ENCODE peak calls at places on chromosome 9, in six cellular contexts. V is stomach, I is A549, C is ascending aorta, H is PC-3, J is OCI-LY7. B is an unnamed sample.

GRCh38 chr9:119074017-119074416 is 295.2 kb downstream of the BRINP1 start:
- DNase-seq in H (no peak), I (no peak), J (no peak), V (no peak), C (no peak), B (no peak)

GRCh38 chr9:17863213-17863883 is 284.5 kb downstream of the SH3GL2 start:
- DNase-seq in V (no peak), C (no peak), J (no peak), I (no peak), H (no peak), B (peak; percentile 37)

GRCh38 chr9:96599298-96599697 is 20.3 kb downstream of the CDC14B start:
- DNase-seq in C (no peak), H (no peak), V (no peak), I (no peak), J (no peak), B (no peak)

GRCh38 chr9:129331366-129331765 is 153.3 kb upstream of the IER5L start:
- DNase-seq in J (no peak), H (no peak), C (no peak), I (no peak), V (no peak), B (no peak)

GRCh38 chr9:114847492-114848417 is 41.9 kb upstream of the TNFSF15 start:
- DNase-seq in I (no peak), J (no peak), H (no peak), V (no peak), C (no peak), B (no peak)

GRCh38 chr9:133103987-133104505 is 17.0 kb downstream of the RALGDS start:
- DNase-seq in H (no peak), I (no peak), C (peak; percentile 61), J (no peak), V (peak; percentile 22), B (no peak)

GRCh38 chr9:121288874-121289553 is 21.1 kb downstream of the GSN start:
- DNase-seq in J (no peak), H (no peak), I (peak; percentile 47), C (peak; percentile 87), V (peak; percentile 69), B (no peak)

GRCh38 chr9:37342493-37342892 is 80.0 kb upstream of the GRHPR start:
- DNase-seq in H (no peak), J (no peak), C (no peak), V (no peak), I (no peak), B (no peak)

GRCh38 chr9:98488578-98489312 is 220.0 kb downstream of the GABBR2 start:
- DNase-seq in V (no peak), C (no peak), J (no peak), H (peak; percentile 56), I (peak; percentile 38), B (no peak)

GRCh38 chr9:116998305-116998704 is 311.2 kb downstream of the TRIM32 start:
- DNase-seq in J (peak; percentile 3), C (no peak), H (peak; percentile 22), V (no peak), I (no peak), B (no peak)

GRCh38 chr9:69773258-69773657 is 13.4 kb upstream of the PTAR1 start:
- DNase-seq in C (no peak), H (no peak), V (no peak), I (no peak), J (no peak), B (no peak)

GRCh38 chr9:133162802-133163558 is 734 bp downstream of the GBGT1 start:
- DNase-seq in H (no peak), C (peak; percentile 65), J (no peak), I (no peak), V (no peak), B (no peak)

GRCh38 chr9:95366731-95367325 is 49.3 kb upstream of the FANCC start:
- DNase-seq in I (no peak), J (no peak), H (no peak), C (no peak), V (no peak), B (no peak)

GRCh38 chr9:93577045-93577939 is 908 bp downstream of the PHF2 start:
- DNase-seq in I (no peak), J (peak; percentile 49), C (no peak), H (peak; percentile 60), V (peak; percentile 31), B (no peak)

GRCh38 chr9:96596601-96597111 is 23.0 kb downstream of the CDC14B start:
- DNase-seq in J (no peak), V (no peak), C (no peak), I (no peak), H (no peak), B (no peak)

GRCh38 chr9:133117271-133118178 is 3.5 kb downstream of the RALGDS start:
- DNase-seq in J (no peak), H (no peak), C (no peak), V (peak; percentile 86), I (no peak), B (no peak)

GRCh38 chr9:93126151-93126781 is 7.8 kb downstream of the NINJ1 start:
- DNase-seq in V (no peak), H (no peak), I (no peak), C (peak; percentile 57), J (no peak), B (no peak)

GRCh38 chr9:136218673-136219072 is 13.7 kb upstream of the LHX3 start:
- DNase-seq in C (no peak), V (no peak), I (no peak), J (no peak), H (no peak), B (no peak)

GRCh38 chr9:127661342-127661741 is 45.4 kb upstream of the CFAP157 start:
- DNase-seq in H (no peak), J (no peak), V (no peak), C (no peak), I (no peak), B (no peak)

GRCh38 chr9:137226338-137227056 is 805 bp upstream of the RNF224 start:
- DNase-seq in V (no peak), I (peak; percentile 52), H (peak; percentile 93), C (no peak), J (no peak), B (no peak)

GRCh38 chr9:38619556-38620447 is 594 bp downstream of the ANKRD18A start:
- DNase-seq in C (no peak), V (no peak), I (peak; percentile 38), H (peak; percentile 14), J (no peak), B (no peak)

GRCh38 chr9:16461231-16461840 is 409.1 kb downstream of the BNC2 start:
- DNase-seq in C (no peak), I (no peak), V (no peak), H (no peak), J (no peak), B (no peak)

GRCh38 chr9:2214707-2215106 is 199.6 kb downstream of the SMARCA2 start:
- DNase-seq in H (no peak), V (no peak), I (no peak), C (no peak), J (no peak), B (no peak)

GRCh38 chr9:124708633-124709032 is 62.5 kb downstream of the NR6A1 start:
- DNase-seq in C (no peak), V (no peak), J (no peak), I (peak; percentile 41), H (peak; percentile 83), B (no peak)

GRCh38 chr9:87447547-87448432 is 49.9 kb upstream of the DAPK1 start:
- DNase-seq in J (no peak), C (no peak), H (no peak), V (no peak), I (no peak), B (no peak)

GRCh38 chr9:112379177-112380101 is 469 bp upstream of the HSDL2 start:
- DNase-seq in H (peak; percentile 96), J (peak; percentile 97), C (peak; percentile 100), V (peak; percentile 100), I (peak; percentile 99), B (peak; percentile 92)

GRCh38 chr9:21789541-21790037 is 12.8 kb upstream of the MTAP start:
- DNase-seq in J (peak; percentile 90), H (peak; percentile 88), V (peak; percentile 65), C (peak; percentile 75), I (peak; percentile 96), B (peak; percentile 64)
- H3K4me3 ChIP-seq in J (peak overlapping the region; percentile 33), H (peak overlapping the region; percentile 57), V (peak overlapping the region; percentile 27), C (no peak overlapping the region), I (peak overlapping the region; percentile 27), B (no peak overlapping the region)

DNA sequence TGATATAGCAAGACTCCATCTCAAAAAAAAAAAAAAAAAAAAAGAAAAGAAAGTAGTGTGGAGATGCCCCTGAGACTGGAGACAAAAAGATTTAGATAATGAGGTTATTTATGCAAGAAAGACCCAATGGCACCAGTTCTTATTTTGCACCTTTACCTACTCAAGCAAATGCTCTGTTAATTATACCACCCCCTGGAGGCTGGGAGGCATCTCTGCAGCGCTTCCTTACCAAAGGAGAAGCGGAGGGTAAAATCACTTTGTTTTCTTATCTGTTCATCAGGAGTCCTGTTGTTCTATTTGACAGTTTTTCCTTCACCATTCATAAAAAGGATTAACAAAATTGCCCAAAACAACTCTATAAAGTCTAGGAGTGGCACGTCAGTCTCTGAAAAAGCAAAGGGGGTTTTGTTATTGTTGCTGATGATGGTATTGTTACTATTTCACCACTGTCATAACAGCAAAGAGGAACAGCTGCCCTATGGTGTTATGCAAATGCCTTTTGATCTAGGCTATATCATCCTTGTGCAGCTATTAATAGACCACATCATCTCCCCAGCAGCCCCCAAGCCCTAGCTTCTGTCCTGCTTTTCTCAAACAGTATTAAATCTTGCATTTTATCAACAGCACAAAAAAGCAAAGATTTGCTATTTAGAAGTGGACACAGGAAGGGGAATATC is 174.0 kb downstream of the PALM2AKAP2 start:
- DNase-seq in C (no peak), J (peak; percentile 83), I (peak; percentile 4), V (no peak), H (no peak), B (no peak)
- TF ChIP-seq CTCF in C (no peak), J (peak; percentile 90), I (no peak), V (no peak), H (peak; percentile 42), B (peak; percentile 29)

DNA sequence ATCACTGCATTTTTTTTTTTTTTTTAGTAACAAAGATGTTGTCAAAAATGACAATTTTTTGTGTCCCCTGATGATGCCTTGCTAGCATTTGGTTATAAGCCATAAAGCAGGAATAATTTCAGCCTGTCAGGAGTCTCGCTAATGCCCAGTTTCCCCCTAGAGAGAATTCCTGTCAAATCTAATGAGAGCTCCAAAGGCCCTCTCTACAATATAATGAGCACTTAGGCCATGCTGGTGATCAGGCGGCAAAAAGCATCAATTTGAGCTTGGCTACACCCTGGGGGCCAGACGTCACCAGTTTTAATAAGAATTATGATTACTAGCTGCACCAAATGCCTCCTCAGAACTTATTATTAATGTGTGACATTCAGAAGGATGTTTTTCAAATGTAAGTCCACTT is 6.1 kb downstream of the TLE1 start:
- DNase-seq in C (no peak), V (no peak), J (no peak), I (no peak), H (no peak), B (no peak)
- H3K4me3 ChIP-seq in C (peak overlapping the region; percentile 24), V (peak overlapping the region; percentile 7), J (no peak overlapping the region), I (no peak overlapping the region), H (no peak overlapping the region), B (no peak overlapping the region)

GRCh38 chr9:104093162-104093561 is 947 bp upstream of the SMC2 start:
- DNase-seq in I (no peak), H (no peak), J (peak; percentile 22), V (no peak), C (no peak), B (no peak)

GRCh38 chr9:104090578-104090977 is 3.5 kb upstream of the SMC2 start:
- DNase-seq in J (no peak), H (no peak), I (no peak), V (no peak), C (no peak), B (no peak)

GRCh38 chr9:104091028-104091590 is 3.0 kb upstream of the SMC2 start:
- DNase-seq in I (no peak), H (peak; percentile 61), C (no peak), J (no peak), V (no peak), B (no peak)

GRCh38 chr9:104092192-104092591 is 1.9 kb upstream of the SMC2 start:
- DNase-seq in V (no peak), C (no peak), H (no peak), J (no peak), I (no peak), B (no peak)

GRCh38 chr9:104091708-104092107 is 2.4 kb upstream of the SMC2 start:
- DNase-seq in I (peak; percentile 25), J (peak; percentile 42), H (no peak), C (peak; percentile 76), V (no peak), B (no peak)
- TF ChIP-seq CTCF in I (no peak), J (peak; percentile 63), H (no peak), C (peak; percentile 28), V (no peak), B (peak; percentile 7)